ENCODE peak calls at places on chromosomes 13 and 19, in six cellular contexts. One of them, this sample, is unnamed.

GRCh38 chr19:13069415-13070369 is 33.0 kb downstream of the LYL1 start:
- DNase-seq in H1: no peak
- DNase-seq in K562: peak
- DNase-seq in HepG2: no peak
- DNase-seq in GM12891: no peak
- DNase-seq in GM12878: no peak
- DNase-seq in this sample: no peak

GRCh38 chr13:95155504-95155903 is 145.7 kb downstream of the ABCC4 start:
- DNase-seq in H1: no peak
- DNase-seq in K562: no peak
- DNase-seq in HepG2: no peak
- DNase-seq in GM12891: no peak
- DNase-seq in GM12878: no peak
- DNase-seq in this sample: no peak

GRCh38 chr13:112457081-112457480 is 80.9 kb downstream of the SPACA7 start:
- DNase-seq in H1: no peak
- DNase-seq in K562: no peak
- DNase-seq in HepG2: no peak
- DNase-seq in GM12891: no peak
- DNase-seq in GM12878: no peak
- DNase-seq in this sample: no peak

GRCh38 chr13:76552807-76553206 is 333.4 kb downstream of the KCTD12 start:
- DNase-seq in H1: no peak
- DNase-seq in K562: no peak
- DNase-seq in HepG2: no peak
- DNase-seq in GM12891: no peak
- DNase-seq in GM12878: no peak
- DNase-seq in this sample: no peak

GRCh38 chr19:54638683-54639082 is 8.4 kb downstream of the LILRB1 start:
- DNase-seq in H1: no peak
- DNase-seq in K562: no peak
- DNase-seq in HepG2: no peak
- DNase-seq in GM12891: no peak
- DNase-seq in GM12878: no peak
- DNase-seq in this sample: no peak

GRCh38 chr19:47353307-47353712 is 4.2 kb downstream of the DHX34 start:
- DNase-seq in H1: no peak
- DNase-seq in K562: no peak
- DNase-seq in HepG2: peak
- DNase-seq in GM12891: no peak
- DNase-seq in GM12878: no peak
- DNase-seq in this sample: no peak

GRCh38 chr13:109715902-109716301 is 70.5 kb downstream of the IRS2 start:
- DNase-seq in H1: no peak
- DNase-seq in K562: peak
- DNase-seq in HepG2: no peak
- DNase-seq in GM12891: no peak
- DNase-seq in GM12878: no peak
- DNase-seq in this sample: no peak

GRCh38 chr13:80361883-80362327 is 21.0 kb upstream of the SPRY2 start:
- DNase-seq in H1: no peak
- DNase-seq in K562: peak
- DNase-seq in HepG2: peak
- DNase-seq in GM12891: no peak
- DNase-seq in GM12878: no peak
- DNase-seq in this sample: no peak

GRCh38 chr13:106373989-106374572 is 161.4 kb downstream of the EFNB2 start:
- DNase-seq in H1: no peak
- DNase-seq in K562: no peak
- DNase-seq in HepG2: no peak
- DNase-seq in GM12891: no peak
- DNase-seq in GM12878: peak
- DNase-seq in this sample: no peak

GRCh38 chr13:65917731-65918130 is 1312.4 kb downstream of the PCDH9 start:
- DNase-seq in H1: no peak
- DNase-seq in K562: no peak
- DNase-seq in HepG2: no peak
- DNase-seq in GM12891: no peak
- DNase-seq in GM12878: no peak
- DNase-seq in this sample: no peak

GRCh38 chr19:46608178-46608577 is 7.0 kb downstream of the CALM3 start:
- DNase-seq in H1: no peak
- DNase-seq in K562: no peak
- DNase-seq in HepG2: no peak
- DNase-seq in GM12891: no peak
- DNase-seq in GM12878: no peak
- DNase-seq in this sample: no peak

GRCh38 chr13:100338265-100338664 is 249.4 kb downstream of the PCCA start:
- DNase-seq in H1: no peak
- DNase-seq in K562: no peak
- DNase-seq in HepG2: no peak
- DNase-seq in GM12891: no peak
- DNase-seq in GM12878: no peak
- DNase-seq in this sample: no peak

GRCh38 chr13:40283666-40284065 is 382.8 kb downstream of the FOXO1 start:
- DNase-seq in H1: no peak
- DNase-seq in K562: no peak
- DNase-seq in HepG2: no peak
- DNase-seq in GM12891: no peak
- DNase-seq in GM12878: no peak
- DNase-seq in this sample: no peak

GRCh38 chr13:77013853-77014542 is 13.0 kb downstream of the FBXL3 start:
- DNase-seq in H1: no peak
- DNase-seq in K562: no peak
- DNase-seq in HepG2: no peak
- DNase-seq in GM12891: no peak
- DNase-seq in GM12878: no peak
- DNase-seq in this sample: no peak

GRCh38 chr19:48565090-48565489 is 13.1 kb downstream of the SULT2B1 start:
- DNase-seq in H1: no peak
- DNase-seq in K562: peak
- DNase-seq in HepG2: peak
- DNase-seq in GM12891: no peak
- DNase-seq in GM12878: no peak
- DNase-seq in this sample: no peak

GRCh38 chr13:109370486-109370885 is 415.9 kb downstream of the IRS2 start:
- DNase-seq in H1: no peak
- DNase-seq in K562: no peak
- DNase-seq in HepG2: no peak
- DNase-seq in GM12891: no peak
- DNase-seq in GM12878: no peak
- DNase-seq in this sample: no peak

GRCh38 chr13:96621634-96622033 is 372.6 kb downstream of the OXGR1 start:
- DNase-seq in H1: no peak
- DNase-seq in K562: no peak
- DNase-seq in HepG2: no peak
- DNase-seq in GM12891: no peak
- DNase-seq in GM12878: no peak
- DNase-seq in this sample: no peak

GRCh38 chr19:34963531-34964406 is at the start of gene ZNF792:
- DNase-seq in H1: peak
- DNase-seq in K562: peak
- DNase-seq in HepG2: peak
- DNase-seq in GM12891: peak
- DNase-seq in GM12878: no peak
- DNase-seq in this sample: peak
- TF ChIP-seq POLR2A in H1: no peak
- TF ChIP-seq POLR2A in K562: peak
- TF ChIP-seq POLR2A in HepG2: peak
- TF ChIP-seq POLR2A in GM12891: no peak
- TF ChIP-seq POLR2A in GM12878: peak
- TF ChIP-seq POLR2A in this sample: peak

GRCh38 chr13:37047032-37047431 is 12.5 kb downstream of the SUPT20H start:
- DNase-seq in H1: no peak
- DNase-seq in K562: no peak
- DNase-seq in HepG2: no peak
- DNase-seq in GM12891: no peak
- DNase-seq in GM12878: no peak
- DNase-seq in this sample: no peak

GRCh38 chr13:37040789-37041188 is 18.7 kb downstream of the SUPT20H start:
- DNase-seq in H1: no peak
- DNase-seq in K562: no peak
- DNase-seq in HepG2: no peak
- DNase-seq in GM12891: no peak
- DNase-seq in GM12878: no peak
- DNase-seq in this sample: no peak

GRCh38 chr13:37049810-37050209 is 9.7 kb downstream of the SUPT20H start:
- DNase-seq in H1: no peak
- DNase-seq in K562: no peak
- DNase-seq in HepG2: no peak
- DNase-seq in GM12891: no peak
- DNase-seq in GM12878: no peak
- DNase-seq in this sample: no peak

GRCh38 chr13:37047846-37048245 is 11.6 kb downstream of the SUPT20H start:
- DNase-seq in H1: no peak
- DNase-seq in K562: no peak
- DNase-seq in HepG2: no peak
- DNase-seq in GM12891: no peak
- DNase-seq in GM12878: no peak
- DNase-seq in this sample: no peak

GRCh38 chr13:37046062-37046461 is 13.4 kb downstream of the SUPT20H start:
- DNase-seq in H1: no peak
- DNase-seq in K562: no peak
- DNase-seq in HepG2: no peak
- DNase-seq in GM12891: no peak
- DNase-seq in GM12878: no peak
- DNase-seq in this sample: no peak
- TF ChIP-seq TAF1 in H1: no peak
- TF ChIP-seq TAF1 in K562: no peak
- TF ChIP-seq TAF1 in HepG2: no peak
- TF ChIP-seq TAF1 in GM12891: no peak
- TF ChIP-seq TAF1 in GM12878: no peak
- TF ChIP-seq TAF1 in this sample: no peak

GRCh38 chr19:35269425-35270117 is 809 bp downstream of the USF2 start:
- DNase-seq in H1: peak
- DNase-seq in K562: peak
- DNase-seq in HepG2: peak
- DNase-seq in GM12891: peak
- DNase-seq in GM12878: peak
- DNase-seq in this sample: peak
- TF ChIP-seq POLR2AphosphoS5 in H1: peak
- TF ChIP-seq POLR2AphosphoS5 in K562: no peak
- TF ChIP-seq POLR2AphosphoS5 in HepG2: peak
- TF ChIP-seq POLR2AphosphoS5 in GM12891: no peak
- TF ChIP-seq POLR2AphosphoS5 in GM12878: no peak
- TF ChIP-seq POLR2AphosphoS5 in this sample: no peak

GRCh38 chr19:33298146-33298911 is 4.0 kb downstream of the CEBPA start:
- DNase-seq in H1: peak
- DNase-seq in K562: no peak
- DNase-seq in HepG2: no peak
- DNase-seq in GM12891: no peak
- DNase-seq in GM12878: no peak
- DNase-seq in this sample: peak
- TF ChIP-seq POLR2A in H1: no peak
- TF ChIP-seq POLR2A in K562: no peak
- TF ChIP-seq POLR2A in HepG2: no peak
- TF ChIP-seq POLR2A in GM12891: no peak
- TF ChIP-seq POLR2A in GM12878: no peak
- TF ChIP-seq POLR2A in this sample: no peak

GRCh38 chr19:43759515-43759914 is 4.8 kb upstream of the SMG9 start:
- DNase-seq in H1: no peak
- DNase-seq in K562: peak
- DNase-seq in HepG2: peak
- DNase-seq in GM12891: no peak
- DNase-seq in GM12878: no peak
- DNase-seq in this sample: no peak
- TF ChIP-seq TAF1 in H1: no peak
- TF ChIP-seq TAF1 in K562: no peak
- TF ChIP-seq TAF1 in HepG2: no peak
- TF ChIP-seq TAF1 in GM12891: no peak
- TF ChIP-seq TAF1 in GM12878: no peak
- TF ChIP-seq TAF1 in this sample: no peak

GRCh38 chr19:18274776-18275356 is 614 bp upstream of the IQCN start:
- DNase-seq in H1: no peak
- DNase-seq in K562: peak
- DNase-seq in HepG2: peak
- DNase-seq in GM12891: no peak
- DNase-seq in GM12878: no peak
- DNase-seq in this sample: no peak
- TF ChIP-seq POLR2AphosphoS5 in H1: peak
- TF ChIP-seq POLR2AphosphoS5 in K562: peak
- TF ChIP-seq POLR2AphosphoS5 in HepG2: peak
- TF ChIP-seq POLR2AphosphoS5 in GM12891: peak
- TF ChIP-seq POLR2AphosphoS5 in GM12878: no peak
- TF ChIP-seq POLR2AphosphoS5 in this sample: no peak

GRCh38 chr19:7919681-7920519 is at the start of gene SNAPC2:
- DNase-seq in H1: peak
- DNase-seq in K562: peak
- DNase-seq in HepG2: peak
- DNase-seq in GM12891: peak
- DNase-seq in GM12878: peak
- DNase-seq in this sample: peak
- TF ChIP-seq POLR2A in H1: no peak
- TF ChIP-seq POLR2A in K562: peak
- TF ChIP-seq POLR2A in HepG2: peak
- TF ChIP-seq POLR2A in GM12891: no peak
- TF ChIP-seq POLR2A in GM12878: peak
- TF ChIP-seq POLR2A in this sample: peak

GRCh38 chr13:31699650-31700049 is 39.7 kb upstream of the RXFP2 start:
- DNase-seq in H1: no peak
- DNase-seq in K562: no peak
- DNase-seq in HepG2: no peak
- DNase-seq in GM12891: no peak
- DNase-seq in GM12878: no peak
- DNase-seq in this sample: no peak
- TF ChIP-seq TAF1 in H1: no peak
- TF ChIP-seq TAF1 in K562: no peak
- TF ChIP-seq TAF1 in HepG2: no peak
- TF ChIP-seq TAF1 in GM12891: no peak
- TF ChIP-seq TAF1 in GM12878: no peak
- TF ChIP-seq TAF1 in this sample: no peak